ENCODE peak calls at places on chromosome 11, in ten cellular contexts. N is upper lobe of right lung, K is GM06990, A is choroid plexus epithelial cell, G is RWPE1, E is tibial artery, F is brain microvascular endothelial cell, M is foreskin fibroblast, Q is mucosa of descending colon, R is Peyer's patch. O is an unnamed sample.

GRCh38 chr11:87878373-87878779 is 296.9 kb downstream of the RAB38 start:
- DNase-seq in E (no peak), Q (peak), M (peak), R (no peak), F (peak), N (no peak), A (peak), K (no peak), G (peak), O (no peak)

GRCh38 chr11:47617417-47617809 is 23.2 kb upstream of the C1QTNF4 start:
- DNase-seq in K (no peak), G (no peak), M (peak), E (no peak), F (peak), R (no peak), Q (no peak), N (no peak), A (peak), O (no peak)

GRCh38 chr11:47587733-47588326 is 1.4 kb downstream of the FAM180B start:
- DNase-seq in R (no peak), F (no peak), E (peak), K (no peak), Q (peak), A (no peak), N (peak), G (no peak), M (no peak), O (no peak)

GRCh38 chr11:112265659-112266409 is 5.2 kb upstream of the PLET1 start:
- DNase-seq in R (no peak), E (no peak), A (no peak), F (no peak), G (no peak), N (no peak), M (no peak), Q (no peak), K (no peak), O (no peak)

GRCh38 chr11:76237041-76237649 is 30.8 kb upstream of the WNT11 start:
- DNase-seq in F (no peak), E (no peak), N (no peak), A (no peak), Q (no peak), M (no peak), G (no peak), K (no peak), R (no peak), O (no peak)

GRCh38 chr11:61004037-61004641 is 32.7 kb downstream of the CD6 start:
- DNase-seq in M (no peak), Q (no peak), N (no peak), K (no peak), F (peak), G (no peak), R (no peak), E (no peak), A (peak), O (no peak)

GRCh38 chr11:3947084-3947483 is 91.6 kb downstream of the STIM1 start:
- DNase-seq in G (no peak), R (no peak), A (peak), K (peak), N (no peak), E (no peak), F (no peak), M (peak), Q (peak), O (no peak)

GRCh38 chr11:111718436-111719325 is 47.5 kb downstream of the PPP2R1B start:
- DNase-seq in Q (peak), G (peak), E (no peak), N (no peak), K (no peak), M (no peak), R (no peak), F (peak), A (peak), O (no peak)

GRCh38 chr11:19838994-19839768 is 126.5 kb downstream of the NAV2 start:
- DNase-seq in N (no peak), E (no peak), G (no peak), M (no peak), Q (no peak), A (no peak), R (no peak), K (no peak), F (no peak), O (no peak)

GRCh38 chr11:57638005-57638760 is 11.5 kb downstream of the YPEL4 start:
- DNase-seq in N (peak), E (peak), R (no peak), F (peak), A (peak), M (peak), G (peak), Q (peak), K (no peak), O (no peak)

GRCh38 chr11:45100338-45100737 is 46.1 kb upstream of the PRDM11 start:
- DNase-seq in N (no peak), A (peak), M (no peak), Q (no peak), R (no peak), F (no peak), K (no peak), G (peak), E (no peak), O (no peak)

GRCh38 chr11:119489087-119489486 is 66.1 kb upstream of the THY1 start:
- DNase-seq in G (no peak), Q (no peak), M (no peak), E (peak), K (no peak), A (no peak), N (no peak), R (peak), F (no peak), O (no peak)

GRCh38 chr11:73324116-73324515 is 16.0 kb downstream of the ARHGEF17 start:
- DNase-seq in F (no peak), E (no peak), R (no peak), M (no peak), Q (no peak), G (no peak), K (no peak), N (no peak), A (no peak), O (no peak)

GRCh38 chr11:45982656-45983470 is 60.4 kb downstream of the LARGE2 start:
- DNase-seq in A (peak), K (no peak), E (no peak), R (no peak), G (peak), F (peak), Q (no peak), M (peak), N (no peak), O (no peak)

DNA sequence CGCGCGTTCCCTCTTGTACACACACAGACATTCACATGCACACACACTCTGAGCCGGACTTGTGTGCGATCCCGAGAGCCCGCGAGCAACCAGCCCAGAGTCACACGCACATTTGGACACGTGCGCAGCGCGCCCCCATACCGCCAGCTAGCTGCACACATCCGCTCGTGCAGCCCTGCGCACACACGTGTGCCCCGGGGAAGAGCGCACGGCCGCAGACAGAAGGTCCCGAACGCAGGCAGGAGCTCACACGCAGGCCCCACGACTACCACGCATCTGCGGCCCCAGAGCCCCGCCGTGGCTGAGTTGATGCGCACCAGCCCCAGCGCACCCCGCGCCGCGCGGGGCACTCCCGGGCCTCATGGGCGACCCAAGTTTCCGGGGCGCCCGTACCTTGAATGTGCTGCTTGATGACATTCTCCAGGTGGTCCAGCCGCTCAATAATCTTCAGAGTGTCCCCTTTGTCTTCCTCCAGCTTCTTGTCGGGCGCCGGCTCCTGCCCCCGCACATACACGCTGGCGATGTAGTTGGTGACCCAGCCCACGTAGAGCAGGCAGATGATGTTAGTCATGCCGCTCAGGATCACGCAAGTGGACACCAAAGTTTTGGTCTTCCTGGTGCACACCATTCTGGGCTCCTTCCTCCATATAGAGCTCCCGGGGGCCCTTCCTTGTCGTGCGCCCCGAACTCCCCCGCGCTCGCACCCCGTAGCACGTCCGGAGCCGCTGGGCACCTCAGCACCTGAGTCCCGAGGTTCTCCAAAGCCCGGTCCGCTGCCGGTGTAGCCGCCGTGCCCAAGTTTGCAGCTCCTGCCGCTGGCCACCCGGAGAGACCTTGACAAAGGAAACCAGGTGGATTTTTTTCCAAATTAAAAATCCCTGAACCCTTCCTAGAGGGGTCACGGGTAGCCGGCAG is 582 bp downstream of the GALNT18 start:
- DNase-seq in K (peak), R (no peak), Q (peak), N (peak), E (peak), A (peak), M (peak), G (peak), F (no peak), O (no peak)
- TF ChIP-seq CTCF in K (no peak), R (no peak), Q (no peak), N (no peak), E (peak), A (no peak), M (no peak), G (peak), F (no peak), O (no peak)

GRCh38 chr11:130980463-130980862 is 64.2 kb upstream of the SNX19 start:
- DNase-seq in R (no peak), E (no peak), F (no peak), K (no peak), Q (no peak), N (no peak), M (no peak), A (no peak), G (no peak), O (no peak)

DNA sequence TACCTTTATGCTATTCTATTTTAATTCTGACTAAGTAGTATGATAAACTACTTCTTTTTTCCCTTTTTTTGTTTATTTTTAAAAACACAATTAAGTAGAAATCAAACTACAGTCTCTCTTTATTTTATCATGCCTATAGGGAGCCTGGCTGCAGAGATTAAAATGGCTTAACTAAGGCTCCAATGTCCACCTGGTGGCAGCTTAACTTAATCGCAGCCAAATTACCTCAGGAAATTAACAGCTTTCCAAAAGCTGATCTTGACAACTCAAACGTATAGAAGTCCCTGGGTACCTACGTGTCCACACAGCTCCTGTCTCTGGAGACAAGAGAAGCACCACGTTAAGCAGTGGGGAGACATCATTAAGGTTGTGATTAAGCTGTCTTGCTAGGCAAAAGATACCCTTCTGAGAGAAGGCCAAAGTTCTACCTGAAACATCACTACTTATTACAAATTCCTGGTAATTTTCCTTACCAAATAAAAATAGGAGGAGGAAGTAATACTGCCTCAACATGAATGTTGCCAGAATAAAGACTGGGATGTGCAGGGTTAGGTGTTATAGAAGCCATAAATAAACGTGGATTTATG is 63.2 kb upstream of the SNX19 start:
- DNase-seq in M (peak), A (peak), R (no peak), K (no peak), Q (no peak), N (no peak), E (no peak), G (peak), F (peak), O (no peak)
- TF ChIP-seq CTCF in M (peak), A (peak), R (no peak), K (peak), Q (no peak), N (no peak), E (peak), G (peak), F (peak), O (no peak)

DNA sequence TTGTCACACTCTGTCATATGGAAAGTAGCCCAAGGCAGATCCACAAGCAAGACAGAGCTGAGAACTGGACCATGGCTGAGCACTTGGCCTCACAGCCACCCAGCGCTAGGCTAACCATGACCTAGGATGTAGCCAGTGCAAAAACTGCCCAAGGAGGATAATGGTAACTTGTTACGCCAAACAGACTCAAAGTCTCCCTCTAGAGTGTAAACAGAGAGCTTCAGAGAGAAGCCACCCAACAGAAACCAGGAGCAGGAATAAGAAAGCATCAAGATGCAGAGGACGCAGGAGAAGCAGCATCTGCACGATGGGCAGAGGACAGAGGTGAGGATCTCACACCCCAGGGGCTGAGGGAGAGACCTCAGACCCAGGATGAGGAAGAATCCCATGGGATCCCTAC is 97.9 kb downstream of the RCN1 start:
- DNase-seq in Q (no peak), N (no peak), G (no peak), K (no peak), E (no peak), F (no peak), R (no peak), A (no peak), M (no peak), O (no peak)
- TF ChIP-seq CTCF in Q (no peak), N (no peak), G (no peak), K (peak), E (no peak), F (peak), R (no peak), A (peak), M (no peak), O (no peak)

DNA sequence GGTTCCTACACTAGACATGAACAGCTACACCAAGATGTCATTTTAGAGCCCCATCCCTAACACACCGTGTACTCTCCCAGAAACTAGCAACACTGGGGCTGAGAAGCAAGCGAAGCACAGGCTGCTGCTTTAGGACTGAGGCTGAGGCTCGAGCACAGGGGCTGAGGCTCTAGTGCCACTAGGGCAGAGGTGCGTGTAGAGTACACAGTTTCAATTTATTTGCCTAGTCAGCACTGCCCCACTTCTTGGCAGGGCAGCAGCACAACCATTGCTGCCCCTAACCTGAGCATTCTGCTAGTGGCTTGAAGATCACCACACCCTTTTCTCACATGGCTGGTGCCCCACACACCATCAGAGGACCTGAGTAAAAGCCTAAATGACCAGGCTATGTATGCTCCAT is 713.2 kb downstream of the LRRC4C start:
- DNase-seq in M (no peak), K (no peak), R (no peak), N (no peak), E (no peak), Q (no peak), G (no peak), A (no peak), F (no peak), O (no peak)
- TF ChIP-seq CTCF in M (no peak), K (no peak), R (no peak), N (no peak), E (no peak), Q (no peak), G (no peak), A (no peak), F (no peak), O (no peak)

DNA sequence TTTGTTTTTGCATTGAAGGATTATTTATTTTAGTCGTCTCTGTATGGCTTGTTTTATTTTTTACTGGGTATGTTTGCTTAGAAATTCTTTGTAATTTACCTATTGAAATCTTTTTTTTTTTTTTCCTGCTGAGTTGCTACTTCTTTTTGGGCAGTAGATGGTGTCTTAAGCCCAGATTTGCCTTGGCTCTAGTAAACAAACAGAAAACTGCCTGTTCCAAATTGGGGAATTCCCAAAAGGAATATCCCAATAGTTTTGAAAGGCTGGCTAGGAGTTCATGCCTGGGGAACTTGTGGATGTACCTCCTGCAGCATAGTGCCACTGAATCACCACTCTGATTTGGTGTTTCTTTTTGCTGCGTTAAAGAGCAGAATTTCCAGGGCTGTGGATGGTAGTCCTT is 17.7 kb downstream of the PAMR1 start:
- DNase-seq in F (no peak), M (no peak), E (no peak), N (no peak), R (no peak), A (peak), K (no peak), Q (no peak), G (no peak), O (no peak)
- TF ChIP-seq CTCF in F (no peak), M (no peak), E (no peak), N (no peak), R (no peak), A (no peak), K (no peak), Q (no peak), G (no peak), O (no peak)

GRCh38 chr11:74487875-74488274 is 5.6 kb downstream of the LIPT2 start:
- DNase-seq in E (no peak), G (no peak), A (no peak), F (no peak), M (no peak), K (no peak), N (no peak), Q (no peak), R (no peak), O (no peak)
- TF ChIP-seq CTCF in E (no peak), G (no peak), A (peak), F (peak), M (no peak), K (peak), N (no peak), Q (no peak), R (no peak), O (no peak)